ENCODE peak calls at places on chromosome 17, in nine cellular contexts. A is body of pancreas, L is testis, B is transverse colon, S is heart left ventricle, O is GM12878, G is A549, J is upper lobe of left lung, P is stomach. R is an unnamed sample.

GRCh38 chr17:74361613-74362391 is at the start of gene BTBD17:
- DNase-seq in A (peak), L (peak), B (peak), S (peak), O (no peak), G (peak), J (peak), P (peak), R (no peak)

GRCh38 chr17:79838541-79839274 is 532 bp downstream of the CBX4 start:
- DNase-seq in A (peak), L (no peak), B (peak), S (peak), O (no peak), G (peak), J (peak), P (peak), R (no peak)

GRCh38 chr17:30824002-30824355 is 513 bp downstream of the CRLF3 start:
- DNase-seq in A (peak), L (no peak), B (peak), S (no peak), O (no peak), G (peak), J (no peak), P (no peak), R (no peak)

GRCh38 chr17:13027246-13027645 is 9.4 kb upstream of the ELAC2 start:
- DNase-seq in A (no peak), L (no peak), B (no peak), S (no peak), O (no peak), G (no peak), J (no peak), P (no peak), R (no peak)

GRCh38 chr17:29571486-29571882 is 3.0 kb downstream of the TP53I13 start:
- DNase-seq in A (no peak), L (no peak), B (no peak), S (no peak), O (no peak), G (no peak), J (no peak), P (peak), R (no peak)

GRCh38 chr17:7634384-7634783 is 4.4 kb downstream of the SHBG start:
- DNase-seq in A (peak), L (peak), B (no peak), S (no peak), O (no peak), G (peak), J (no peak), P (no peak), R (no peak)

GRCh38 chr17:67365762-67366192 is 600 bp downstream of the PSMD12 start:
- DNase-seq in A (no peak), L (no peak), B (no peak), S (no peak), O (no peak), G (no peak), J (no peak), P (no peak), R (no peak)

GRCh38 chr17:31202968-31203367 is 94.1 kb downstream of the OMG start:
- DNase-seq in A (no peak), L (no peak), B (no peak), S (no peak), O (no peak), G (no peak), J (no peak), P (no peak), R (no peak)

GRCh38 chr17:62064029-62064790 is 868 bp downstream of the MED13 start:
- DNase-seq in A (no peak), L (no peak), B (no peak), S (no peak), O (no peak), G (peak), J (no peak), P (no peak), R (peak)

GRCh38 chr17:28953444-28954118 is 2.3 kb upstream of the PHF12 start:
- DNase-seq in A (peak), L (peak), B (peak), S (peak), O (no peak), G (peak), J (no peak), P (peak), R (no peak)

GRCh38 chr17:64074704-64075484 is 54.5 kb upstream of the ICAM2 start:
- DNase-seq in A (peak), L (no peak), B (no peak), S (no peak), O (no peak), G (peak), J (no peak), P (peak), R (no peak)

GRCh38 chr17:16817201-16817600 is 127.2 kb downstream of the CCDC144A start:
- DNase-seq in A (no peak), L (no peak), B (no peak), S (no peak), O (no peak), G (no peak), J (no peak), P (no peak), R (no peak)

GRCh38 chr17:47324224-47325020 is 667 bp downstream of the EFCAB13 start:
- DNase-seq in A (peak), L (peak), B (peak), S (peak), O (peak), G (peak), J (no peak), P (peak), R (peak)

GRCh38 chr17:48577946-48578615 is at the start of gene HOXB4:
- DNase-seq in A (no peak), L (peak), B (peak), S (peak), O (peak), G (no peak), J (peak), P (peak), R (peak)

GRCh38 chr17:5821057-5821456 is 236.7 kb upstream of the NLRP1 start:
- DNase-seq in A (no peak), L (no peak), B (no peak), S (no peak), O (no peak), G (no peak), J (no peak), P (no peak), R (peak)

GRCh38 chr17:69325518-69326301 is 1.2 kb downstream of the ABCA5 start:
- DNase-seq in A (peak), L (no peak), B (peak), S (no peak), O (no peak), G (no peak), J (no peak), P (no peak), R (no peak)

GRCh38 chr17:57182621-57183020 is 73.7 kb upstream of the MSI2 start:
- DNase-seq in A (no peak), L (no peak), B (no peak), S (no peak), O (no peak), G (no peak), J (no peak), P (no peak), R (no peak)

GRCh38 chr17:63997341-63998048 is 656 bp upstream of the PRR29 start:
- DNase-seq in A (no peak), L (no peak), B (no peak), S (peak), O (no peak), G (no peak), J (no peak), P (no peak), R (no peak)

GRCh38 chr17:68441064-68441770 is 16.1 kb downstream of the WIPI1 start:
- DNase-seq in A (no peak), L (no peak), B (no peak), S (no peak), O (no peak), G (no peak), J (no peak), P (no peak), R (no peak)

GRCh38 chr17:6558276-6558675 is 1.9 kb upstream of the PITPNM3 start:
- DNase-seq in A (no peak), L (no peak), B (no peak), S (no peak), O (no peak), G (no peak), J (no peak), P (peak), R (no peak)

GRCh38 chr17:46771601-46772012 is 46.9 kb downstream of the WNT3 start:
- DNase-seq in A (peak), L (no peak), B (peak), S (peak), O (no peak), G (no peak), J (peak), P (peak), R (no peak)

GRCh38 chr17:31582151-31582907 is 190.9 kb downstream of the RAB11FIP4 start:
- DNase-seq in A (no peak), L (peak), B (peak), S (peak), O (peak), G (no peak), J (peak), P (peak), R (no peak)

GRCh38 chr17:10681866-10682446 is 15.4 kb downstream of the SCO1 start:
- DNase-seq in A (no peak), L (no peak), B (no peak), S (no peak), O (no peak), G (no peak), J (no peak), P (no peak), R (no peak)

GRCh38 chr17:7173687-7174602 is 5.2 kb downstream of the ASGR1 start:
- DNase-seq in A (peak), L (peak), B (peak), S (peak), O (no peak), G (no peak), J (peak), P (peak), R (no peak)

GRCh38 chr17:10226930-10227695 is 28.7 kb upstream of the GAS7 start:
- DNase-seq in A (peak), L (peak), B (peak), S (peak), O (no peak), G (peak), J (peak), P (peak), R (no peak)

GRCh38 chr17:81902023-81902652 is at the start of gene NPB:
- DNase-seq in A (no peak), L (no peak), B (no peak), S (no peak), O (no peak), G (no peak), J (peak), P (peak), R (no peak)

GRCh38 chr17:29369831-29370735 is 20.1 kb upstream of the TAOK1 start:
- DNase-seq in A (peak), L (peak), B (peak), S (peak), O (peak), G (peak), J (no peak), P (peak), R (no peak)

GRCh38 chr17:15143524-15143923 is 121.6 kb downstream of the PMP22 start:
- DNase-seq in A (no peak), L (no peak), B (no peak), S (no peak), O (no peak), G (no peak), J (no peak), P (no peak), R (peak)

GRCh38 chr17:49382556-49382955 is 20.5 kb upstream of the ZNF652 start:
- DNase-seq in A (no peak), L (no peak), B (no peak), S (no peak), O (no peak), G (no peak), J (no peak), P (peak), R (no peak)

GRCh38 chr17:58364270-58364942 is 12.4 kb upstream of the SUPT4H1 start:
- DNase-seq in A (no peak), L (peak), B (peak), S (no peak), O (no peak), G (no peak), J (no peak), P (peak), R (no peak)

GRCh38 chr17:70881093-70881492 is 711.8 kb downstream of the KCNJ2 start:
- DNase-seq in A (no peak), L (no peak), B (no peak), S (no peak), O (no peak), G (no peak), J (no peak), P (no peak), R (no peak)

GRCh38 chr17:3768786-3769185 is 32.2 kb downstream of the ITGAE start:
- DNase-seq in A (no peak), L (no peak), B (no peak), S (no peak), O (no peak), G (no peak), J (no peak), P (no peak), R (no peak)

GRCh38 chr17:17491546-17491988 is 4.6 kb downstream of the RASD1 start:
- DNase-seq in A (no peak), L (no peak), B (no peak), S (no peak), O (no peak), G (no peak), J (no peak), P (no peak), R (no peak)

GRCh38 chr17:59829217-59830006 is 63.3 kb downstream of the TUBD1 start:
- DNase-seq in A (no peak), L (no peak), B (no peak), S (no peak), O (peak), G (peak), J (no peak), P (no peak), R (no peak)

DNA sequence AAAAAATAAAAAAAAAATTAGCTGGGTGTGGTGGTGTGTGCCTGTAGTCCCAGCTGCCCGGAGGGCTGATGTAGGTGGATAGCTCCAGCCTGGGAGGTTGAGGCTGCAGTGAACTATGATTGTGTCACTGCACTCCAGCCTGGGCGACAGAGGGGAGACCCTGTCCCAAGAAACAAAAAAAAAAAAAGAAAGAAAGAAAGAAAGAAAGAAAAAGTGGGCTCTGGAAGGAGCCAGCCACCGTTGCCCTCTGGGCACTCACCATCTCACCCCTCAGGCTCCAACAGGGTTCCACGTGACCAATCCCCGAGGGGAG is 87.3 kb upstream of the TOB1 start:
- DNase-seq in A (no peak), L (no peak), B (no peak), S (no peak), O (no peak), G (no peak), J (no peak), P (no peak), R (no peak)
- H3K27ac ChIP-seq in A (peak), L (peak), B (peak), S (peak), O (no peak), G (peak), J (peak), P (no peak), R (peak)

GRCh38 chr17:45146616-45147101 is 1.6 kb upstream of the HEXIM1 start:
- DNase-seq in A (no peak), L (peak), B (peak), S (no peak), O (no peak), G (no peak), J (no peak), P (peak), R (no peak)
- TF ChIP-seq POLR2A in A (no peak), L (no peak), B (peak), S (no peak), O (no peak), G (no peak), J (peak), P (no peak), R (no peak)

GRCh38 chr17:8831234-8831849 is 32.2 kb upstream of the MFSD6L start:
- DNase-seq in A (no peak), L (no peak), B (no peak), S (no peak), O (no peak), G (no peak), J (no peak), P (no peak), R (peak)
- H3K27ac ChIP-seq in A (no peak), L (no peak), B (no peak), S (no peak), O (no peak), G (no peak), J (no peak), P (no peak), R (no peak)

GRCh38 chr17:77834170-77835115 is 124.1 kb upstream of the TNRC6C start:
- DNase-seq in A (no peak), L (peak), B (peak), S (peak), O (peak), G (peak), J (no peak), P (peak), R (no peak)
- TF ChIP-seq POLR2A in A (no peak), L (no peak), B (no peak), S (no peak), O (no peak), G (no peak), J (no peak), P (no peak), R (no peak)

GRCh38 chr17:44079877-44080821 is 9.6 kb downstream of the G6PC3 start:
- DNase-seq in A (no peak), L (no peak), B (no peak), S (no peak), O (no peak), G (no peak), J (peak), P (no peak), R (no peak)
- H3K27ac ChIP-seq in A (no peak), L (no peak), B (no peak), S (no peak), O (no peak), G (no peak), J (no peak), P (no peak), R (no peak)

GRCh38 chr17:40287494-40288369 is at the start of gene CDC6:
- DNase-seq in A (peak), L (peak), B (peak), S (peak), O (peak), G (peak), J (peak), P (peak), R (peak)
- TF ChIP-seq POLR2A in A (no peak), L (no peak), B (peak), S (no peak), O (peak), G (peak), J (no peak), P (no peak), R (no peak)

DNA sequence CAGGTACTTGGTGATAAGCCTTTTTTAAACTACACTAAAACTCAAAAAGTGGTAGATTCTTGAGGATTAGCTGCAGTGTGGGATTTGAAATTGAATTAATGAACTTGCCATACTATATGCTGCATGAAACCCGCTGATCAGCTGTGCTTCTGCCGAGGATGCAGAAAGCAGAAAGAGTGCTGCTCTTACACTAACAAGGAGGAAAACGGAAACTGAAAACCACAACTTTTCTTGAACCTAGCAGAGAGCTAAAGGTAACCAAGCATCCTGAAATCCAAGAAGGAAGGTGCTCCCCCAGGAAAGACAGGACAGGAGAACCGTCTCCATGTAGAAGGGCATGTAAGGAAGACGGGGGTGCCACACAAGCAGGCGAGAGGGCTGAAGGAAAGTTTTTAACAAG is 32.5 kb downstream of the VPS53 start:
- DNase-seq in A (no peak), L (no peak), B (no peak), S (no peak), O (no peak), G (no peak), J (no peak), P (no peak), R (no peak)
- H3K27ac ChIP-seq in A (no peak), L (no peak), B (no peak), S (no peak), O (no peak), G (no peak), J (no peak), P (no peak), R (no peak)

GRCh38 chr17:75878174-75878998 is at the start of gene TRIM47:
- DNase-seq in A (peak), L (peak), B (peak), S (peak), O (no peak), G (peak), J (peak), P (peak), R (no peak)
- TF ChIP-seq POLR2A in A (peak), L (peak), B (peak), S (no peak), O (no peak), G (peak), J (peak), P (no peak), R (peak)

R was measured in esophagus muscularis mucosa.